ENCODE peak calls at places on chromosomes 2 and 18, in six cellular contexts. Q, Y, R, B, U and V are unnamed samples.

GRCh38 chr2:96344011-96344410 is 8.4 kb downstream of the NCAPH start:
- DNase-seq in Q (peak), Y (peak), R (peak), B (no peak), U (peak), V (no peak)

GRCh38 chr18:72700961-72701710 is 157.0 kb upstream of the CBLN2 start:
- DNase-seq in Q (no peak), Y (no peak), R (peak), B (no peak), U (peak), V (peak)

GRCh38 chr18:25239636-25240468 is 112.1 kb downstream of the ZNF521 start:
- DNase-seq in Q (no peak), Y (no peak), R (peak), B (no peak), U (no peak), V (no peak)

GRCh38 chr2:39175391-39175790 is 54.5 kb upstream of the SOS1 start:
- DNase-seq in Q (no peak), Y (no peak), R (no peak), B (no peak), U (no peak), V (no peak)

GRCh38 chr2:59066787-59067399 is 825.8 kb upstream of the FANCL start:
- DNase-seq in Q (no peak), Y (no peak), R (no peak), B (no peak), U (no peak), V (no peak)

GRCh38 chr2:203983064-203983715 is 46.6 kb downstream of the ICOS start:
- DNase-seq in Q (no peak), Y (no peak), R (no peak), B (no peak), U (no peak), V (no peak)

GRCh38 chr18:75248426-75249191 is 38.0 kb downstream of the TSHZ1 start:
- DNase-seq in Q (no peak), Y (no peak), R (no peak), B (no peak), U (no peak), V (no peak)

GRCh38 chr2:1979101-1979500 is 234.8 kb upstream of the PXDN start:
- DNase-seq in Q (no peak), Y (no peak), R (no peak), B (no peak), U (no peak), V (no peak)

GRCh38 chr2:112705576-112705975 is 15.2 kb upstream of the NT5DC4 start:
- DNase-seq in Q (no peak), Y (no peak), R (no peak), B (no peak), U (no peak), V (no peak)

GRCh38 chr2:70942396-70942795 is 6.7 kb downstream of the ATP6V1B1 start:
- DNase-seq in Q (no peak), Y (no peak), R (no peak), B (no peak), U (no peak), V (no peak)

GRCh38 chr2:98478861-98479770 is 34.5 kb downstream of the INPP4A start:
- DNase-seq in Q (no peak), Y (no peak), R (no peak), B (no peak), U (no peak), V (no peak)

GRCh38 chr2:96552284-96553175 is 16.0 kb downstream of the ARID5A start:
- DNase-seq in Q (no peak), Y (no peak), R (no peak), B (peak), U (no peak), V (no peak)

GRCh38 chr2:112542974-112543760 is 902 bp downstream of the POLR1B start:
- DNase-seq in Q (no peak), Y (no peak), R (peak), B (no peak), U (peak), V (peak)

GRCh38 chr2:16739778-16740581 is 74.3 kb upstream of the CYRIA start:
- DNase-seq in Q (peak), Y (no peak), R (no peak), B (no peak), U (no peak), V (no peak)

GRCh38 chr2:8202139-8202538 is 479.7 kb upstream of the ID2 start:
- DNase-seq in Q (no peak), Y (peak), R (no peak), B (no peak), U (no peak), V (no peak)

GRCh38 chr18:48947583-48947982 is 3.2 kb downstream of the SMAD7 start:
- DNase-seq in Q (peak), Y (no peak), R (no peak), B (no peak), U (no peak), V (no peak)

GRCh38 chr2:223260681-223261080 is 208.7 kb downstream of the KCNE4 start:
- DNase-seq in Q (no peak), Y (no peak), R (peak), B (no peak), U (peak), V (peak)

DNA sequence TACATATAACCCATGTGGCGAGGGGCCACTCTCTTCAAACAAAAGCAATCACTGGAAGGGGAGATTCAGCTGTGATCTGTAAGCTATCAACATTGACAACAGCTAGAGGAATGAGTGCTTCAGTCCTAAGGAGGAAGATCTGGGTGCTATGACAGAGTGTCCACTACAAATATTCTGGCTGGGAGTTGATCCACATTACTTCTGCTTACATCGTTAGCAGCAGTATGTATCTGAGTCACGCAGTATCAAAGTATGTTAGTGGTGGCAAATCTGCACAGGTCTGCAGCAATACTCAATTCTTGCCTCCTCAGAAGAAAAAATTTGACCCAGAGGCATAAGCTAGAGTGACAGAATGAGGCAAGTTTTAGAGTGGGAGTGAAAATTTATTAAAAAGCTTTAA is 267.0 kb downstream of the PTH2R start:
- DNase-seq in Q (no peak), Y (no peak), R (no peak), B (no peak), U (no peak), V (no peak)
- TF ChIP-seq CTCF in Q (no peak), Y (no peak), R (no peak), B (no peak), U (no peak), V (no peak)

GRCh38 chr2:232434563-232435374 is 21.2 kb upstream of the ALPI start:
- DNase-seq in Q (no peak), Y (no peak), R (no peak), B (no peak), U (no peak), V (no peak)

GRCh38 chr2:232431705-232432590 is 24.0 kb upstream of the ALPI start:
- DNase-seq in Q (no peak), Y (no peak), R (no peak), B (no peak), U (no peak), V (no peak)

GRCh38 chr2:232434091-232434490 is 21.9 kb upstream of the ALPI start:
- DNase-seq in Q (no peak), Y (no peak), R (no peak), B (no peak), U (no peak), V (no peak)

GRCh38 chr2:232435375-232435648 is 20.6 kb upstream of the ALPI start:
- DNase-seq in Q (no peak), Y (no peak), R (no peak), B (no peak), U (no peak), V (no peak)

GRCh38 chr2:232432598-232433184 is 23.3 kb upstream of the ALPI start:
- DNase-seq in Q (no peak), Y (no peak), R (no peak), B (no peak), U (no peak), V (no peak)
- TF ChIP-seq CTCF in Q (no peak), Y (no peak), R (peak), B (peak), U (no peak), V (peak)

GRCh38 chr2:3780477-3781402 is 77.4 kb downstream of the DCDC2C start:
- DNase-seq in Q (peak), Y (peak), R (peak), B (no peak), U (peak), V (peak)
- TF ChIP-seq CTCF in Q (no peak), Y (peak), R (peak), B (peak), U (peak), V (peak)

DNA sequence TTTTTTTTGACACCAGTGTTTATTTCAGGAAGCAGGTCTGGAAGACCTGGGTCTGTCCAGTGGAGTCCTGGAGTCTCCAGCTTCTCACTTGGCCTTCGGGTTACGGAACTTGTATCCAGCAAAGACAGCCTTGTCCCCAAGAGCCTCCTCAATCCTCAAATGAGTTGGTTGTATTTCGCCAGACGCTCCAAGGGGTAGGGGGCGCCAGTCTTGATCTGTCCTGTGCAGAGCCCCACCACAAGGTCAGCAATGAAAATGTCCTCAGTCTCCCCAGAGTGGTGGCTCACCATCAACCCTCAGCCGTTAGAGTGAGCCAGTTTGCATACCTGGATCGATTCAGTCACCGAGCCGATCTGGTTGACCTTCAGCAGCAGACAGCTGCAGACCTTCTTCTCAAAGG is 21.9 kb downstream of the ASXL2 start:
- DNase-seq in Q (no peak), Y (no peak), R (no peak), B (no peak), U (no peak), V (no peak)
- TF ChIP-seq CTCF in Q (no peak), Y (no peak), R (no peak), B (peak), U (no peak), V (no peak)

DNA sequence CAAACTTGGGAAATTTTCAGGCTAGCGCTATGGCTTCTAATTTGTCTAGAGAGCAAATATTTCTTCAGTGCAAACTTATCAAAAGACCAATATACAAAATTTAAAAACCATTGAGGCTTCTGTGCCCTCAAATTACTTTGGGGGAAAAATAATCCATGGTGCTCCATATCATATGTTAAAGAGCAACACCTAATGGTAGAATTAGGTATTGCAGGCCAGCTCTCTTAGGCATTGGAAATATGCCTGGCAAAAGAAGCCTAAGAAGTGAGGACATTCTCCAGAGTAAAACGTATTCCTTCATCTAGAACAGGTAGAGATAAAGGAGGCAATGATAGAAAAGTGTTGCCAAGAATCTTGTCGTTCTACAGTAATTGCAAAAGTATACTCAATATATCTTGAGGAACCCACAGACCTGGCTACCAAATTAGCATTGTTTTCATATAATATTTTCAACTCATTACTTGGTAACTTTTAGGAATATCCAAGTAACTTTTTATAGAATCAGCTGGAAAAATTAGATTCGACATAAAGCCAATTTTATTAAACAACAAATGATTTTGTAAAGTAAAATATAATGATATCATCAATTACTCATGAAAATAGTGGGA is 401.1 kb downstream of the BCL11A start:
- DNase-seq in Q (no peak), Y (peak), R (peak), B (no peak), U (peak), V (peak)
- TF ChIP-seq CTCF in Q (no peak), Y (peak), R (peak), B (peak), U (peak), V (peak)